ENCODE peak calls at places on chromosomes 7 and 10, in four cellular contexts. P is Calu3, B is cardiac muscle cell, G is left ventricle myocardium inferior. Z is an unnamed sample.

GRCh38 chr10:102246261-102246660 is 929 bp downstream of the GBF1 start:
- DNase-seq in P (no peak), G (no peak), B (no peak), Z (no peak)

GRCh38 chr10:8238989-8239388 is 184.5 kb downstream of the GATA3 start:
- DNase-seq in P (no peak), B (no peak), G (no peak), Z (no peak)

GRCh38 chr10:69439813-69440506 is 11.3 kb upstream of the TSPAN15 start:
- DNase-seq in B (peak), G (no peak), P (peak), Z (no peak)

GRCh38 chr10:15223174-15223573 is 54.7 kb upstream of the NMT2 start:
- DNase-seq in P (no peak), G (no peak), B (no peak), Z (no peak)

GRCh38 chr7:144818516-144818915 is 17.3 kb downstream of the TPK1 start:
- DNase-seq in B (no peak), G (no peak), P (no peak), Z (no peak)

GRCh38 chr10:48246501-48246900 is 28.0 kb downstream of the FRMPD2 start:
- DNase-seq in B (no peak), G (no peak), P (no peak), Z (no peak)

GRCh38 chr7:37259381-37259821 is 189.3 kb downstream of the ELMO1 start:
- DNase-seq in G (no peak), B (no peak), P (no peak), Z (no peak)

GRCh38 chr7:159197066-159197975 is 52.7 kb upstream of the VIPR2 start:
- DNase-seq in B (no peak), P (no peak), G (no peak), Z (no peak)

GRCh38 chr10:86813101-86813500 is 56.7 kb downstream of the BMPR1A start:
- DNase-seq in G (no peak), B (no peak), P (no peak), Z (no peak)

GRCh38 chr10:14481752-14482151 is 151.0 kb upstream of the FRMD4A start:
- DNase-seq in G (no peak), B (no peak), P (no peak), Z (no peak)

GRCh38 chr7:121329460-121330052 is 756 bp downstream of the WNT16 start:
- DNase-seq in G (no peak), B (peak), P (peak), Z (peak)

GRCh38 chr7:47578581-47579270 is 3.2 kb downstream of the TNS3 start:
- DNase-seq in G (no peak), P (no peak), B (no peak), Z (no peak)

GRCh38 chr7:27418544-27418943 is 175.9 kb downstream of the EVX1 start:
- DNase-seq in P (no peak), G (no peak), B (no peak), Z (no peak)

GRCh38 chr7:105457619-105458018 is 64.5 kb downstream of the PUS7 start:
- DNase-seq in P (no peak), B (no peak), G (no peak), Z (no peak)

GRCh38 chr7:110119883-110120581 is 970.9 kb upstream of the LRRN3 start:
- DNase-seq in P (peak), G (no peak), B (no peak), Z (no peak)

GRCh38 chr7:142711722-142712616 is 37.3 kb upstream of the PRSS1 start:
- DNase-seq in B (peak), P (peak), G (no peak), Z (no peak)

GRCh38 chr7:76074306-76074971 is 26.5 kb downstream of the MDH2 start:
- DNase-seq in B (no peak), P (no peak), G (no peak), Z (no peak)

GRCh38 chr10:125773702-125774101 is 1.9 kb downstream of the MMP21 start:
- DNase-seq in P (no peak), B (no peak), G (no peak), Z (no peak)

GRCh38 chr7:69105092-69105491 is 493.2 kb upstream of the AUTS2 start:
- DNase-seq in G (no peak), B (no peak), P (no peak), Z (no peak)

GRCh38 chr10:128318366-128318765 is 192.1 kb upstream of the MKI67 start:
- DNase-seq in B (peak), G (no peak), P (no peak), Z (no peak)
- TF ChIP-seq CTCF in B (no peak), G (no peak), P (no peak), Z (no peak)

GRCh38 chr7:42461537-42461936 is 224.5 kb upstream of the GLI3 start:
- DNase-seq in P (no peak), B (no peak), G (no peak), Z (no peak)
- TF ChIP-seq CTCF in P (no peak), B (no peak), G (no peak), Z (no peak)

DNA sequence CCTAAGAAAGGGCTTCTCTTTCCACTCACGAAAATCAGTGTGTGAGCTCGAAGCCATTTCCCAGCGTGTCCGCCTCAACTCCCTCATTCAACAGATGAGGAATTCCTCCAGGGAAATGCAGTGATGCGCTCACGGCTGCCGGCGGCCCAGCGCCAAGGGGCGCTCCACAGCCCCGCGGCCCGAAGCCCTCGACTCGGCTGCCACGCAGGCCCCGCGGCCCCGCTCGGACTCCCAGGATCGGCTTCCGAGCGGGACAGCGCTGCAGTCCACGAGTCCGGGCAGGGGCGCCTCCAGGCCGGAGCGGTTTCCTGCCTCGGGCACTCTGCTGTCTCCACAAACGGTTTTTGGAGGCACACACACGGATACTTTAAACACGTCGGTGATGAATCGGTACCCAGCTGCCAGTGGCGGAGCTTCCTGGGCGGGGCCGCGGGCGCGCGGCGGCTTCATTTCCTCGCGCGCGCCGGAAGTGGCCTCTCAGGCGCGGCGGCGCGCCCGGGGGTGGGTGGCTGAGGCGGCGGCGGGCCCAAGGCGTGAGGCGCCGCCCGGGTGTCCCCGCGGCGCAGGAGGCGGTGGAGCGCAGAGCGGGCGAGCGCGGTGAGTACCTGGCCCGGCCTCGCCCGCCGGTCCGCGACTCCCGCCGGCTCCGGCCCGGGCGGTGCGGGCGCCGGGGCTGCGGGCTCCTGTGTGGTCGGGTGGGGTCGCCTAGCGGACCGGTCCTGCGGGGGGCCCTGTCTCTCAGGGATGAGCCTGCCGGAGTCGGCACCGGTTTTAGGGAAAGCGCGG is at the start of gene CSGALNACT2:
- DNase-seq in G (peak), P (peak), B (peak), Z (peak)
- TF ChIP-seq CTCF in G (no peak), P (no peak), B (no peak), Z (no peak)

GRCh38 chr10:98916751-98917150 is 318.9 kb downstream of the HPSE2 start:
- DNase-seq in G (no peak), P (no peak), B (no peak), Z (no peak)
- TF ChIP-seq CTCF in G (no peak), P (no peak), B (no peak), Z (no peak)

GRCh38 chr10:72913287-72913686 is 19.7 kb downstream of the OIT3 start:
- DNase-seq in B (no peak), P (no peak), G (no peak), Z (no peak)
- TF ChIP-seq CTCF in B (no peak), P (no peak), G (no peak), Z (no peak)

DNA sequence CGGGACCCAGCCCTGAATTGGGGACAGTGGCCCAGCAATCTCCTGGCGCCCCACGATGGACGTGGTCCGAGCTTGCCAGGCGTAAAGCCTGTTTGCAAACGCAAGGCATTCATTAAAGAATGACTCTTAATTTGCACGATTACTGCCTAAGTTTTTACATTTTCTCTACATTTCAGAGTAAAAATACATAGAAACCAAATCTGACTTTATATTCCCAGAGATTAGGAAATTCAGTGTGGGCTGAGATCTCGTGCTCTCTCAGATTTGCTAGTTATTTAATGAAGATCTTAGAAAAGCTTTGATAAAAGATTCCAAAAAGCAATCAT is 337 bp upstream of the CCDC3 start:
- DNase-seq in P (no peak), G (no peak), B (no peak), Z (no peak)
- TF ChIP-seq CTCF in P (no peak), G (no peak), B (no peak), Z (no peak)

Z was measured in endothelial cell.